ENCODE peak calls at places on chromosomes 11 and 22, in ten cellular contexts. A is NCI-H460, J is progenitor cell of endocrine pancreas, W is prostate gland, U is GM19239, Q is pancreas, V is HT1080, I is MG63, E is AG04450, Y is MM.1S. Z is an unnamed sample.

GRCh38 chr11:67304511-67305113 is 1.3 kb downstream of the SSH3 start:
- DNase-seq in A (no peak), J (no peak), W (no peak), U (no peak), Q (peak), V (no peak), I (no peak), E (no peak), Y (no peak), Z (no peak)

GRCh38 chr11:76939219-76939631 is 78.5 kb downstream of the ACER3 start:
- DNase-seq in A (no peak), J (no peak), W (no peak), U (no peak), Q (no peak), V (no peak), I (no peak), E (no peak), Y (no peak), Z (no peak)

GRCh38 chr11:93487032-93487483 is 56.1 kb downstream of the SMCO4 start:
- DNase-seq in A (no peak), J (no peak), W (no peak), U (no peak), Q (no peak), V (no peak), I (no peak), E (no peak), Y (no peak), Z (no peak)

GRCh38 chr11:57476223-57476882 is 16.0 kb downstream of the RTN4RL2 start:
- DNase-seq in A (no peak), J (no peak), W (peak), U (no peak), Q (peak), V (no peak), I (no peak), E (no peak), Y (peak), Z (no peak)

GRCh38 chr11:74380746-74381439 is 17.3 kb downstream of the PGM2L1 start:
- DNase-seq in A (no peak), J (no peak), W (peak), U (no peak), Q (no peak), V (no peak), I (no peak), E (no peak), Y (no peak), Z (no peak)

GRCh38 chr11:19777032-19777341 is 64.3 kb downstream of the NAV2 start:
- DNase-seq in A (no peak), J (peak), W (peak), U (no peak), Q (peak), V (no peak), I (no peak), E (no peak), Y (no peak), Z (peak)

GRCh38 chr11:47843354-47844060 is 4.6 kb downstream of the NUP160 start:
- DNase-seq in A (no peak), J (no peak), W (no peak), U (no peak), Q (no peak), V (no peak), I (no peak), E (no peak), Y (no peak), Z (no peak)

GRCh38 chr22:30432520-30432919 is 7.0 kb downstream of the MTFP1 start:
- DNase-seq in A (no peak), J (no peak), W (no peak), U (no peak), Q (no peak), V (no peak), I (no peak), E (no peak), Y (no peak), Z (no peak)

GRCh38 chr22:40469181-40469580 is 98.8 kb downstream of the SGSM3 start:
- DNase-seq in A (no peak), J (no peak), W (no peak), U (no peak), Q (no peak), V (no peak), I (no peak), E (no peak), Y (no peak), Z (no peak)

GRCh38 chr11:46112961-46113617 is 8.2 kb downstream of the PHF21A start:
- DNase-seq in A (peak), J (no peak), W (peak), U (peak), Q (peak), V (peak), I (no peak), E (no peak), Y (peak), Z (no peak)

GRCh38 chr11:60809691-60810090 is 24.6 kb downstream of the MS4A10 start:
- DNase-seq in A (no peak), J (no peak), W (no peak), U (no peak), Q (no peak), V (no peak), I (no peak), E (no peak), Y (no peak), Z (no peak)

GRCh38 chr11:89667001-89667400 is 43.1 kb upstream of the TRIM77 start:
- DNase-seq in A (no peak), J (no peak), W (peak), U (no peak), Q (no peak), V (no peak), I (no peak), E (no peak), Y (no peak), Z (no peak)

GRCh38 chr22:47201186-47201995 is 438.9 kb downstream of the TBC1D22A start:
- DNase-seq in A (no peak), J (no peak), W (no peak), U (no peak), Q (peak), V (no peak), I (no peak), E (no peak), Y (no peak), Z (no peak)